ENCODE peak calls at places on chromosome 12, in ten cellular contexts. One of them, this sample, is unnamed.
A peak's percentile ranks its signal among the peaks of the same experiment; 100 is the strongest.

GRCh38 chr12:130357241-130357640 is 19.6 kb downstream of the PIWIL1 start:
- DNase-seq in sigmoid colon: no peak
- DNase-seq in spleen: no peak
- DNase-seq in HCT116: no peak
- DNase-seq in stomach: no peak
- DNase-seq in psoas muscle: no peak
- DNase-seq in heart left ventricle: no peak
- DNase-seq in lower lobe of right lung: no peak
- DNase-seq in Panc1: no peak
- DNase-seq in tibial nerve: no peak
- DNase-seq in this sample: no peak

GRCh38 chr12:123621619-123622530 is 11.6 kb downstream of the EIF2B1 start:
- DNase-seq in sigmoid colon: no peak
- DNase-seq in spleen: no peak
- DNase-seq in HCT116: no peak
- DNase-seq in stomach: no peak
- DNase-seq in psoas muscle: no peak
- DNase-seq in heart left ventricle: no peak
- DNase-seq in lower lobe of right lung: no peak
- DNase-seq in Panc1: no peak
- DNase-seq in tibial nerve: no peak
- DNase-seq in this sample: no peak

GRCh38 chr12:25458047-25458552 is 95.0 kb downstream of the LMNTD1 start:
- DNase-seq in sigmoid colon: no peak
- DNase-seq in spleen: no peak
- DNase-seq in HCT116: peak; percentile 95
- DNase-seq in stomach: no peak
- DNase-seq in psoas muscle: no peak
- DNase-seq in heart left ventricle: no peak
- DNase-seq in lower lobe of right lung: no peak
- DNase-seq in Panc1: peak; percentile 94
- DNase-seq in tibial nerve: no peak
- DNase-seq in this sample: peak; percentile 80

GRCh38 chr12:1769809-1770494 is 50.4 kb upstream of the LRTM2 start:
- DNase-seq in sigmoid colon: no peak
- DNase-seq in spleen: no peak
- DNase-seq in HCT116: no peak
- DNase-seq in stomach: no peak
- DNase-seq in psoas muscle: no peak
- DNase-seq in heart left ventricle: no peak
- DNase-seq in lower lobe of right lung: no peak
- DNase-seq in Panc1: no peak
- DNase-seq in tibial nerve: no peak
- DNase-seq in this sample: peak; percentile 29

GRCh38 chr12:56159482-56160105 is 1.4 kb downstream of the MYL6 start:
- DNase-seq in sigmoid colon: no peak
- DNase-seq in spleen: no peak
- DNase-seq in HCT116: no peak
- DNase-seq in stomach: no peak
- DNase-seq in psoas muscle: peak; percentile 49
- DNase-seq in heart left ventricle: no peak
- DNase-seq in lower lobe of right lung: no peak
- DNase-seq in Panc1: no peak
- DNase-seq in tibial nerve: no peak
- DNase-seq in this sample: no peak

GRCh38 chr12:58309806-58310205 is 368.4 kb downstream of the ATP23 start:
- DNase-seq in sigmoid colon: no peak
- DNase-seq in spleen: no peak
- DNase-seq in HCT116: no peak
- DNase-seq in stomach: no peak
- DNase-seq in psoas muscle: no peak
- DNase-seq in heart left ventricle: no peak
- DNase-seq in lower lobe of right lung: no peak
- DNase-seq in Panc1: no peak
- DNase-seq in tibial nerve: no peak
- DNase-seq in this sample: no peak

GRCh38 chr12:93200291-93200917 is 177.3 kb upstream of the NUDT4 start:
- DNase-seq in sigmoid colon: no peak
- DNase-seq in spleen: no peak
- DNase-seq in HCT116: no peak
- DNase-seq in stomach: no peak
- DNase-seq in psoas muscle: no peak
- DNase-seq in heart left ventricle: no peak
- DNase-seq in lower lobe of right lung: no peak
- DNase-seq in Panc1: no peak
- DNase-seq in tibial nerve: no peak
- DNase-seq in this sample: no peak

GRCh38 chr12:27619308-27619707 is 76.9 kb upstream of the REP15 start:
- DNase-seq in sigmoid colon: no peak
- DNase-seq in spleen: no peak
- DNase-seq in HCT116: peak; percentile 81
- DNase-seq in stomach: no peak
- DNase-seq in psoas muscle: no peak
- DNase-seq in heart left ventricle: no peak
- DNase-seq in lower lobe of right lung: no peak
- DNase-seq in Panc1: peak; percentile 95
- DNase-seq in tibial nerve: no peak
- DNase-seq in this sample: peak; percentile 55

GRCh38 chr12:130990034-130990433 is 36.3 kb downstream of the ADGRD1 start:
- DNase-seq in sigmoid colon: peak; percentile 63
- DNase-seq in spleen: peak; percentile 47
- DNase-seq in HCT116: no peak
- DNase-seq in stomach: no peak
- DNase-seq in psoas muscle: peak; percentile 70
- DNase-seq in heart left ventricle: peak; percentile 59
- DNase-seq in lower lobe of right lung: no peak
- DNase-seq in Panc1: no peak
- DNase-seq in tibial nerve: no peak
- DNase-seq in this sample: no peak

GRCh38 chr12:65945457-65945856 is 121.2 kb downstream of the HMGA2 start:
- DNase-seq in sigmoid colon: no peak
- DNase-seq in spleen: no peak
- DNase-seq in HCT116: no peak
- DNase-seq in stomach: no peak
- DNase-seq in psoas muscle: no peak
- DNase-seq in heart left ventricle: no peak
- DNase-seq in lower lobe of right lung: no peak
- DNase-seq in Panc1: no peak
- DNase-seq in tibial nerve: no peak
- DNase-seq in this sample: no peak

GRCh38 chr12:124563401-124563800 is 4.0 kb downstream of the NCOR2 start:
- DNase-seq in sigmoid colon: no peak
- DNase-seq in spleen: no peak
- DNase-seq in HCT116: no peak
- DNase-seq in stomach: no peak
- DNase-seq in psoas muscle: no peak
- DNase-seq in heart left ventricle: no peak
- DNase-seq in lower lobe of right lung: no peak
- DNase-seq in Panc1: no peak
- DNase-seq in tibial nerve: no peak
- DNase-seq in this sample: no peak

GRCh38 chr12:8948711-8949524 is 527 bp downstream of the M6PR start:
- DNase-seq in sigmoid colon: no peak
- DNase-seq in spleen: no peak
- DNase-seq in HCT116: no peak
- DNase-seq in stomach: no peak
- DNase-seq in psoas muscle: no peak
- DNase-seq in heart left ventricle: no peak
- DNase-seq in lower lobe of right lung: no peak
- DNase-seq in Panc1: no peak
- DNase-seq in tibial nerve: no peak
- DNase-seq in this sample: no peak

GRCh38 chr12:14279845-14280244 is 85.6 kb upstream of the ATF7IP start:
- DNase-seq in sigmoid colon: no peak
- DNase-seq in spleen: no peak
- DNase-seq in HCT116: no peak
- DNase-seq in stomach: no peak
- DNase-seq in psoas muscle: no peak
- DNase-seq in heart left ventricle: no peak
- DNase-seq in lower lobe of right lung: no peak
- DNase-seq in Panc1: no peak
- DNase-seq in tibial nerve: no peak
- DNase-seq in this sample: no peak

DNA sequence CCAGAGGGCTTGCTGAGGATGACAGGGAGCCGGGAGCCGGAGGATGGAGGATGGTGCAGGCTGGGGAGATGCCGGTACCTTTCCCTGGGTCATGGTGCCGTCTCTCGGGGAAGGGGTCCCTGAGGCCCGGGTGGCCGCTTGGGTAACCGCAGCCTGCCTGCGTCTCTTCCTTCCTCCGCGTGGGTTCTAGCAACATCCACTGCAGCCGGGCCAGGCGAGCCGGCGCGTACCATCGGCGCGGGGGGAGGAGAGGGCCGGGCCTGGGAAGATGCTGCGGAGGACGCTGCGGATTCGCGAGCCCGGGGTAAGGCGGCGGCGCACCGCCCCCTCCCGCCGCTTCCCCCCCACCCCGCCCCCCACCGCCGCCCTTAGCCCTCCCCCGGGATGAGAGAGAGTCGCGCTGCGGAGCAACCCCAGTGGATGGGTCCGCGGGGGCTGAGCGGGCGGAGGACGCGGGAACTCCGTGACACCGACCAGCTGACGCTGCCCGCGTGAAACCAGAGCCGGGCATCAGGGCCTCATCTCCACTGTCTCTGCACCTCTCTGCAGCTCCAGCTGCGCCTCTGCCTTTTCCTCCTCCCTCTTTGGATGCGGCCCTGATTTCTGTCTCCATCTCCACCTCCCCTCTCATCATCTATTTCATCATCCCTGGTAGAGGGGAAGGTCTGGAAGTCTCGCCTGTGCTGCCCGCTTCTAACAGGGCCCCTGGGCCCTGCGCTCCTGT is at the start of gene FAIM2:
- DNase-seq in sigmoid colon: peak; percentile 82
- DNase-seq in spleen: peak; percentile 80
- DNase-seq in HCT116: no peak
- DNase-seq in stomach: no peak
- DNase-seq in psoas muscle: peak; percentile 71
- DNase-seq in heart left ventricle: peak; percentile 68
- DNase-seq in lower lobe of right lung: peak; percentile 60
- DNase-seq in Panc1: no peak
- DNase-seq in tibial nerve: no peak
- DNase-seq in this sample: peak; percentile 18
- H3K4me3 ChIP-seq in sigmoid colon: peak within 1 kb of the TSS; percentile 53
- H3K4me3 ChIP-seq in spleen: peak within 1 kb of the TSS; percentile 32
- H3K4me3 ChIP-seq in HCT116: no peak within 1 kb of the TSS
- H3K4me3 ChIP-seq in stomach: peak within 1 kb of the TSS; percentile 45
- H3K4me3 ChIP-seq in psoas muscle: peak within 1 kb of the TSS; percentile 35
- H3K4me3 ChIP-seq in heart left ventricle: peak within 1 kb of the TSS; percentile 33
- H3K4me3 ChIP-seq in lower lobe of right lung: peak within 1 kb of the TSS; percentile 49
- H3K4me3 ChIP-seq in Panc1: no peak within 1 kb of the TSS
- H3K4me3 ChIP-seq in tibial nerve: peak within 1 kb of the TSS; percentile 41
- H3K4me3 ChIP-seq in this sample: no peak within 1 kb of the TSS

GRCh38 chr12:34400986-34401658 is 378.8 kb downstream of the ALG10 start:
- DNase-seq in sigmoid colon: peak; percentile 32
- DNase-seq in spleen: peak; percentile 50
- DNase-seq in HCT116: no peak
- DNase-seq in stomach: peak; percentile 9
- DNase-seq in psoas muscle: peak; percentile 25
- DNase-seq in heart left ventricle: peak; percentile 10
- DNase-seq in lower lobe of right lung: peak; percentile 34
- DNase-seq in Panc1: no peak
- DNase-seq in tibial nerve: peak; percentile 9
- DNase-seq in this sample: no peak
- H3K9me3 ChIP-seq in sigmoid colon: peaks cover 27% of the 10 kb centered on the region
- H3K9me3 ChIP-seq in spleen: peaks cover 13% of the 10 kb centered on the region
- H3K9me3 ChIP-seq in HCT116: no peaks in the 10 kb centered on the region
- H3K9me3 ChIP-seq in stomach: peaks cover 100% of the 10 kb centered on the region
- H3K9me3 ChIP-seq in psoas muscle: no peaks in the 10 kb centered on the region
- H3K9me3 ChIP-seq in heart left ventricle: peaks cover 27% of the 10 kb centered on the region
- H3K9me3 ChIP-seq in lower lobe of right lung: peaks cover 26% of the 10 kb centered on the region
- H3K9me3 ChIP-seq in Panc1: no peaks in the 10 kb centered on the region
- H3K9me3 ChIP-seq in tibial nerve: peaks cover 4% of the 10 kb centered on the region
- H3K9me3 ChIP-seq in this sample: no peaks in the 10 kb centered on the region

GRCh38 chr12:42482820-42483533 is 106.6 kb downstream of the PRICKLE1 start:
- DNase-seq in sigmoid colon: peak; percentile 84
- DNase-seq in spleen: peak; percentile 94
- DNase-seq in HCT116: no peak
- DNase-seq in stomach: peak; percentile 71
- DNase-seq in psoas muscle: peak; percentile 81
- DNase-seq in heart left ventricle: peak; percentile 86
- DNase-seq in lower lobe of right lung: peak; percentile 80
- DNase-seq in Panc1: no peak
- DNase-seq in tibial nerve: peak; percentile 47
- DNase-seq in this sample: peak; percentile 69
- H3K27me3 ChIP-seq in sigmoid colon: no peaks in the 10 kb centered on the region
- H3K27me3 ChIP-seq in spleen: no peaks in the 10 kb centered on the region
- H3K27me3 ChIP-seq in HCT116: no peaks in the 10 kb centered on the region
- H3K27me3 ChIP-seq in stomach: peaks cover 7% of the 10 kb centered on the region
- H3K27me3 ChIP-seq in psoas muscle: no peaks in the 10 kb centered on the region
- H3K27me3 ChIP-seq in heart left ventricle: no peaks in the 10 kb centered on the region
- H3K27me3 ChIP-seq in lower lobe of right lung: no peaks in the 10 kb centered on the region
- H3K27me3 ChIP-seq in Panc1: peaks cover 16% of the 10 kb centered on the region
- H3K27me3 ChIP-seq in tibial nerve: no peaks in the 10 kb centered on the region
- H3K27me3 ChIP-seq in this sample: no peaks in the 10 kb centered on the region

GRCh38 chr12:18171571-18171970 is 81.6 kb upstream of the RERGL start:
- DNase-seq in sigmoid colon: no peak
- DNase-seq in spleen: no peak
- DNase-seq in HCT116: no peak
- DNase-seq in stomach: no peak
- DNase-seq in psoas muscle: no peak
- DNase-seq in heart left ventricle: no peak
- DNase-seq in lower lobe of right lung: no peak
- DNase-seq in Panc1: no peak
- DNase-seq in tibial nerve: no peak
- DNase-seq in this sample: no peak

GRCh38 chr12:18160901-18161300 is 70.9 kb upstream of the RERGL start:
- DNase-seq in sigmoid colon: no peak
- DNase-seq in spleen: no peak
- DNase-seq in HCT116: no peak
- DNase-seq in stomach: no peak
- DNase-seq in psoas muscle: no peak
- DNase-seq in heart left ventricle: no peak
- DNase-seq in lower lobe of right lung: no peak
- DNase-seq in Panc1: no peak
- DNase-seq in tibial nerve: no peak
- DNase-seq in this sample: no peak

GRCh38 chr12:18165422-18165871 is 75.5 kb upstream of the RERGL start:
- DNase-seq in sigmoid colon: no peak
- DNase-seq in spleen: no peak
- DNase-seq in HCT116: no peak
- DNase-seq in stomach: no peak
- DNase-seq in psoas muscle: no peak
- DNase-seq in heart left ventricle: no peak
- DNase-seq in lower lobe of right lung: no peak
- DNase-seq in Panc1: no peak
- DNase-seq in tibial nerve: no peak
- DNase-seq in this sample: no peak

GRCh38 chr12:18165889-18166288 is 75.9 kb upstream of the RERGL start:
- DNase-seq in sigmoid colon: no peak
- DNase-seq in spleen: no peak
- DNase-seq in HCT116: no peak
- DNase-seq in stomach: no peak
- DNase-seq in psoas muscle: no peak
- DNase-seq in heart left ventricle: no peak
- DNase-seq in lower lobe of right lung: no peak
- DNase-seq in Panc1: no peak
- DNase-seq in tibial nerve: no peak
- DNase-seq in this sample: no peak
- H3K4me3 ChIP-seq in sigmoid colon: peak overlapping the region; percentile 23
- H3K4me3 ChIP-seq in spleen: no peak overlapping the region
- H3K4me3 ChIP-seq in HCT116: no peak overlapping the region
- H3K4me3 ChIP-seq in stomach: peak overlapping the region; percentile 17
- H3K4me3 ChIP-seq in psoas muscle: no peak overlapping the region
- H3K4me3 ChIP-seq in heart left ventricle: no peak overlapping the region
- H3K4me3 ChIP-seq in lower lobe of right lung: no peak overlapping the region
- H3K4me3 ChIP-seq in Panc1: no peak overlapping the region
- H3K4me3 ChIP-seq in tibial nerve: no peak overlapping the region
- H3K4me3 ChIP-seq in this sample: peak overlapping the region; percentile 33